ENCODE peak calls at places on chromosome 16, in six cellular contexts. W, T, K, Y, G and R are unnamed samples.

GRCh38 chr16:67490330-67491096 is 7.2 kb upstream of the AGRP start:
- DNase-seq in W (no peak), T (no peak), K (peak; percentile 32), Y (no peak), G (no peak), R (no peak)

GRCh38 chr16:81765111-81765919 is 13.8 kb upstream of the PLCG2 start:
- DNase-seq in W (no peak), T (no peak), K (no peak), Y (no peak), G (no peak), R (no peak)

GRCh38 chr16:68416057-68417046 is 32.0 kb downstream of the SMPD3 start:
- DNase-seq in W (no peak), T (no peak), K (no peak), Y (no peak), G (no peak), R (no peak)

GRCh38 chr16:84247844-84248243 is 8.0 kb upstream of the KCNG4 start:
- DNase-seq in W (no peak), T (no peak), K (no peak), Y (no peak), G (no peak), R (peak; percentile 72)

GRCh38 chr16:14527411-14528044 is 102.5 kb downstream of the PARN start:
- DNase-seq in W (no peak), T (no peak), K (peak; percentile 79), Y (no peak), G (no peak), R (peak; percentile 71)

GRCh38 chr16:20484726-20485125 is 33.4 kb downstream of the ACSM2A start:
- DNase-seq in W (peak; percentile 4), T (no peak), K (no peak), Y (no peak), G (no peak), R (no peak)

GRCh38 chr16:83958842-83959565 is 6.0 kb downstream of the OSGIN1 start:
- DNase-seq in W (no peak), T (no peak), K (peak; percentile 45), Y (no peak), G (no peak), R (no peak)

GRCh38 chr16:22055881-22056280 is 36.5 kb upstream of the VWA3A start:
- DNase-seq in W (peak; percentile 40), T (no peak), K (no peak), Y (peak; percentile 59), G (peak; percentile 86), R (no peak)

GRCh38 chr16:22189473-22190168 is 16.5 kb upstream of the EEF2K start:
- DNase-seq in W (no peak), T (peak; percentile 73), K (peak; percentile 58), Y (no peak), G (peak; percentile 59), R (peak; percentile 70)

GRCh38 chr16:407253-407652 is 5.6 kb downstream of the DECR2 start:
- DNase-seq in W (no peak), T (no peak), K (peak; percentile 46), Y (no peak), G (no peak), R (no peak)

GRCh38 chr16:82699711-82700495 is 73.1 kb downstream of the CDH13 start:
- DNase-seq in W (no peak), T (no peak), K (peak; percentile 79), Y (no peak), G (no peak), R (peak; percentile 70)

GRCh38 chr16:27426423-27427408 is 24.7 kb downstream of the IL21R start:
- DNase-seq in W (peak; percentile 78), T (no peak), K (peak; percentile 97), Y (no peak), G (peak; percentile 49), R (peak; percentile 92)

GRCh38 chr16:19883296-19883951 is 1.2 kb downstream of the GPRC5B start:
- DNase-seq in W (peak; percentile 38), T (no peak), K (no peak), Y (peak; percentile 80), G (peak; percentile 87), R (no peak)

GRCh38 chr16:19113577-19114358 is at the start of gene ITPRIPL2:
- DNase-seq in W (peak; percentile 72), T (no peak), K (peak; percentile 99), Y (peak; percentile 76), G (peak; percentile 76), R (peak; percentile 80)

GRCh38 chr16:67000384-67001158 is 12.2 kb downstream of the CES4A start:
- DNase-seq in W (peak; percentile 86), T (no peak), K (peak; percentile 94), Y (peak; percentile 80), G (peak; percentile 79), R (no peak)

GRCh38 chr16:80936410-80936809 is 70.3 kb downstream of the CMC2 start:
- DNase-seq in W (no peak), T (no peak), K (no peak), Y (no peak), G (no peak), R (no peak)

DNA sequence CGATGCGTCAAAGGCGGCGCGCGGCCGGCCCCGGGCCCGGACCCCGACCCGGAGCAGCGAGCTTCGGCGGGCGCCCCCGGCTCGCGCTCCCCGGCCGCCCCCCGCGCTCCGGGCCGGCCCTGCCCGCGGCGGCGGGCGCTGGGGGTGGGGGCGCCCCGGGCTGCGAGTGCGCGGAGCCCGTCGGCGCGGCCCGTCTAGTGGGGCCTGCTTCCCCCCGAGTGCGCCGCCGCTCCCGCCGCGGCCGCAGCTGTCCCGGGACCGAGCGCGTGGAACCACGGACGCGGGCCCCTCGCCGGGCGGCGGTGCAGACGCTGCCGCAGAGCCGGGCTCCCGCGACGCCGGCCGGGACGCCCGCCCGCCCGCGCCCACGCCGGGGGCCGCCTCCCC is 308 bp downstream of the ADCY9 start:
- DNase-seq in W (no peak), T (no peak), K (no peak), Y (no peak), G (no peak), R (no peak)
- H3K4me3 ChIP-seq in W (peak overlapping the region; percentile 26), T (no peak overlapping the region), K (peak overlapping the region; percentile 76), Y (peak overlapping the region; percentile 57), G (peak overlapping the region; percentile 75), R (peak overlapping the region; percentile 56)

DNA sequence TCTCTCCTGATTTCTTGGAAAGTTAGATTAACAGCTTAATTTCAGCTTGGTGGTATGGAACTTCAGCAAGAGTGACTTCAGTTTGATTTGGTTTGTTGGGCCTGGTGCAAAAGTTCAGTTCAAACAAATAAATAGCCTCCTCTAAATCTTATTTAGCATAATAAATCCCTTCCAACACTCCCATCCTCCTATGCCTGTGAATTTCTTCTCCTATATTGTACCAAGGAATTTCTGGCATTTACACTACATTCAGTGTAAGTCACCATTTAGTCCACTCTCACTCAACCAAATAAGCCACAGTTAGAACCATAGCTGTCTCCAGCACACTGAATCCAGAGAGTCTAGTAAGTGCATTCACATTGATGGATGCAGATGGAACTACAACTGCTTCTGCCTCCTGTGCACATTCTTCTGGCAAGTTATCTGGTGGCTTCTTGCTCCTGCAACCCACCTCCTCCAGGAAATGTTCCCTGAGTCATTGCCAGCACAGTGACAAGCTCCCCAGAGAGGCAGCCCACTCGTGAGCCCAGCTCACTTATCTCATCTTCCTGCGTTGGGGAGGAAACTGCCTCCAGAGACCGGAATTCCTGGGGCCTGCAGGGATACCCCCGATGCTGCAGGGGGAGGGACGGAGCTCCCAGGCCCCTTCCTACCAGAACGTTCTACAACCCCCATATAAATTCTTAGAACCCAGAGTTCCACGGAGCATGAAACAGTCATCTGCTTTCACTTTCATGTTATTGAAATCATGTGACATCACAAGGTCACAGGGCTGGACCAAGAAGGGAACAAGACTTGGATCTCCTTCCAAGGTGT is 318.3 kb downstream of the PHKB start:
- DNase-seq in W (peak; percentile 52), T (peak; percentile 57), K (peak; percentile 37), Y (no peak), G (no peak), R (no peak)
- H2AFZ ChIP-seq in W (peak overlapping the region; percentile 46), T (peak overlapping the region; percentile 88), K (peak overlapping the region; percentile 88), Y (no peak overlapping the region), G (peak overlapping the region; percentile 61), R (no peak overlapping the region)

GRCh38 chr16:57386381-57386951 is 14.2 kb downstream of the CX3CL1 start:
- DNase-seq in W (no peak), T (no peak), K (peak; percentile 91), Y (no peak), G (no peak), R (no peak)
- H3K4me3 ChIP-seq in W (no peak overlapping the region), T (no peak overlapping the region), K (no peak overlapping the region), Y (no peak overlapping the region), G (no peak overlapping the region), R (no peak overlapping the region)

GRCh38 chr16:72639494-72639893 is 408.4 kb downstream of the ZFHX3 start:
- DNase-seq in W (no peak), T (no peak), K (no peak), Y (no peak), G (no peak), R (no peak)
- H2AFZ ChIP-seq in W (no peak overlapping the region), T (no peak overlapping the region), K (no peak overlapping the region), Y (no peak overlapping the region), G (no peak overlapping the region), R (no peak overlapping the region)

GRCh38 chr16:10833271-10833670 is 14.7 kb upstream of the TVP23A start:
- DNase-seq in W (no peak), T (no peak), K (no peak), Y (no peak), G (no peak), R (no peak)

GRCh38 chr16:10824111-10824893 is 5.7 kb upstream of the TVP23A start:
- DNase-seq in W (no peak), T (no peak), K (no peak), Y (no peak), G (no peak), R (no peak)

GRCh38 chr16:10827691-10828341 is 9.2 kb upstream of the TVP23A start:
- DNase-seq in W (no peak), T (no peak), K (peak; percentile 96), Y (no peak), G (no peak), R (peak; percentile 62)

GRCh38 chr16:10831899-10832886 is 13.6 kb upstream of the TVP23A start:
- DNase-seq in W (no peak), T (no peak), K (no peak), Y (no peak), G (no peak), R (no peak)

DNA sequence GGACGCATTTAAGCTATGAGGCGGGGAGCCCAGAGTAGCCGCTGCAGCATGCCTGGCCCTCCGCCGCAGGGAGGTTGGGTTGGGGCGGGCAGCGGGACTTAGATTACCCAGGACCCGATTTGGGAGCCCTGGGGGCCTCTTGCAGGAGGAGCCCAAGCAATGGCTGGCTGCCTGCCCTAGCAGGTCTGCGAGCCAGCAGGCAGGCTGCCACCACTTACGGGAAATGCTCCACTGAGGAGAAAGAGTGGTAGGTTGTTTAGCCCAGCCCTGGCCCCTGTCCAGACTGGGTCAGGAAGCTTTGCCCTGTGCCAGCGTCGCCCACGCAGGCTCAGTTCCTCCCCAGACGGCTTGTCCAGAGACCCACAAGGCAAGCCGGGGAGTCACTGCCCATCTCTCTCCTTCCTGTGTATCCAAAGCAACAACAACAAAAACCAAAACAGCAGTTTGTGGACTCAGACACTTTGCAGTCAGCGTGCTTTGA is 10.3 kb upstream of the TVP23A start:
- DNase-seq in W (no peak), T (no peak), K (peak; percentile 95), Y (no peak), G (peak; percentile 30), R (peak; percentile 73)
- H3K4me3 ChIP-seq in W (no peak overlapping the region), T (no peak overlapping the region), K (peak overlapping the region; percentile 56), Y (no peak overlapping the region), G (no peak overlapping the region), R (peak overlapping the region; percentile 6)